ENCODE peak calls at places on chromosomes 6 and 20, in nine cellular contexts. W is hippocampal formation; D is lung microvascular endothelial cell; Q is fibroblast of the conjunctiva; B is GM12865; Y is activated CD4-positive, alpha-beta T cell treated with anti-CD3 and anti-CD28 coated beads, Interleukin-2, amount 10 ng/mL, durations not matched to agents 7 days and 5 days; M is amniotic stem cell; N is kidney; R is C1 segment of cervical spinal cord. X is an unnamed sample.

GRCh38 chr6:83176256-83176655 is 16.8 kb downstream of the PGM3 start:
- DNase-seq in R (no peak), M (no peak), W (no peak), B (no peak), Y (no peak), D (no peak), N (no peak), Q (no peak), X (no peak)

GRCh38 chr6:158548418-158549161 is 11.3 kb upstream of the TMEM181 start:
- DNase-seq in M (no peak), B (no peak), D (no peak), R (no peak), Y (no peak), N (no peak), Q (no peak), W (no peak), X (no peak)

GRCh38 chr6:138410048-138410735 is 6.2 kb downstream of the HEBP2 start:
- DNase-seq in Y (no peak), M (no peak), B (no peak), N (no peak), R (no peak), Q (peak), D (no peak), W (no peak), X (no peak)

GRCh38 chr20:32130965-32131364 is 21.5 kb downstream of the TM9SF4 start:
- DNase-seq in D (no peak), Y (no peak), Q (no peak), N (no peak), B (no peak), R (no peak), M (no peak), W (no peak), X (no peak)

GRCh38 chr6:85923013-85923430 is 280.3 kb upstream of the SYNCRIP start:
- DNase-seq in Y (peak), N (no peak), M (peak), D (peak), R (no peak), W (no peak), Q (peak), B (peak), X (peak)

GRCh38 chr20:47392015-47392720 is 35.7 kb upstream of the ZMYND8 start:
- DNase-seq in W (no peak), N (no peak), M (peak), R (no peak), D (peak), Q (peak), Y (no peak), B (peak), X (no peak)

GRCh38 chr6:36296240-36296639 is 26.4 kb downstream of the PNPLA1 start:
- DNase-seq in D (no peak), W (no peak), M (no peak), Q (no peak), N (no peak), B (no peak), R (no peak), Y (no peak), X (no peak)

GRCh38 chr6:41625442-41625841 is 12.8 kb upstream of the MDFI start:
- DNase-seq in M (no peak), R (no peak), N (no peak), D (peak), W (no peak), Y (no peak), B (no peak), Q (peak), X (no peak)

GRCh38 chr20:63177134-63177784 is 38.7 kb downstream of the YTHDF1 start:
- DNase-seq in N (peak), Q (no peak), B (peak), R (no peak), M (no peak), W (no peak), D (no peak), Y (no peak), X (peak)

GRCh38 chr6:6661684-6662083 is 73.2 kb downstream of the LY86 start:
- DNase-seq in R (peak), M (no peak), B (no peak), Q (peak), D (peak), Y (no peak), W (peak), N (no peak), X (peak)

GRCh38 chr6:136582702-136583471 is 32.7 kb upstream of the MAP7 start:
- DNase-seq in B (no peak), Y (no peak), Q (peak), R (no peak), N (no peak), W (no peak), M (peak), D (peak), X (no peak)

GRCh38 chr6:147195987-147196386 is 8.2 kb upstream of the STXBP5 start:
- DNase-seq in D (no peak), W (no peak), Y (no peak), B (no peak), M (no peak), R (no peak), N (no peak), Q (no peak), X (no peak)

GRCh38 chr20:2729251-2729713 is 36.7 kb downstream of the EBF4 start:
- DNase-seq in R (no peak), W (no peak), Q (no peak), N (no peak), B (no peak), M (no peak), D (no peak), Y (peak), X (no peak)

GRCh38 chr6:119077643-119078448 is 618 bp downstream of the FAM184A start:
- DNase-seq in W (peak), Y (peak), R (no peak), M (no peak), D (peak), B (peak), Q (no peak), N (peak), X (peak)

GRCh38 chr6:52992980-52993379 is 2.1 kb downstream of the GSTA4 start:
- DNase-seq in M (no peak), N (no peak), B (no peak), Q (peak), R (no peak), Y (no peak), W (no peak), D (no peak), X (no peak)

GRCh38 chr6:137351890-137352289 is 132.7 kb upstream of the IFNGR1 start:
- DNase-seq in Q (no peak), R (no peak), N (no peak), D (peak), M (no peak), Y (no peak), B (no peak), W (no peak), X (no peak)

GRCh38 chr20:24762371-24762770 is 186.7 kb upstream of the CST7 start:
- DNase-seq in Q (no peak), N (no peak), W (no peak), M (no peak), B (no peak), Y (no peak), D (no peak), R (no peak), X (no peak)

GRCh38 chr6:152089992-152090391 is 282.5 kb downstream of the ESR1 start:
- DNase-seq in R (no peak), B (no peak), M (peak), Q (no peak), D (peak), Y (no peak), N (no peak), W (no peak), X (no peak)

GRCh38 chr6:84193140-84193708 is 34.2 kb downstream of the CEP162 start:
- DNase-seq in Q (no peak), N (no peak), W (no peak), D (peak), B (no peak), M (peak), Y (no peak), R (no peak), X (no peak)

GRCh38 chr6:137123078-137123477 is 50.4 kb downstream of the IL22RA2 start:
- DNase-seq in W (no peak), N (no peak), D (no peak), Y (no peak), B (no peak), Q (no peak), M (no peak), R (no peak), X (no peak)

GRCh38 chr6:152634773-152635172 is 2.4 kb downstream of the SYNE1 start:
- DNase-seq in N (no peak), Y (peak), R (no peak), M (no peak), Q (no peak), B (peak), W (no peak), D (no peak), X (peak)

GRCh38 chr6:116648161-116648560 is 20.4 kb downstream of the ZUP1 start:
- DNase-seq in W (no peak), Y (no peak), D (peak), M (no peak), N (no peak), B (no peak), R (no peak), Q (no peak), X (no peak)

GRCh38 chr6:151119823-151120524 is 119.8 kb upstream of the AKAP12 start:
- DNase-seq in M (no peak), B (no peak), N (no peak), R (no peak), W (no peak), Q (no peak), D (no peak), Y (no peak), X (no peak)

GRCh38 chr6:106448000-106448426 is 87.5 kb downstream of the CRYBG1 start:
- DNase-seq in D (peak), W (peak), N (no peak), Y (peak), R (peak), M (no peak), B (peak), Q (no peak), X (peak)